ENCODE peak calls at places on chromosomes 16 and 17, in four cellular contexts. G is GM13976, C is upper lobe of left lung, F is substantia nigra. N is an unnamed sample.

GRCh38 chr16:2779151-2779920 is 2.3 kb upstream of the ELOB start:
- DNase-seq in G (no peak), C (no peak), F (no peak), N (no peak)

GRCh38 chr17:64426584-64426983 is 22.3 kb upstream of the MILR1 start:
- DNase-seq in C (no peak), G (no peak), F (no peak), N (no peak)

GRCh38 chr17:27349540-27350021 is 55.7 kb downstream of the WSB1 start:
- DNase-seq in G (no peak), C (no peak), F (no peak), N (no peak)

GRCh38 chr16:8712589-8713361 is 38.4 kb downstream of the ABAT start:
- DNase-seq in G (no peak), F (no peak), C (no peak), N (no peak)

GRCh38 chr17:3935140-3935542 is 18.9 kb upstream of the P2RX1 start:
- DNase-seq in C (peak), F (no peak), G (peak), N (no peak)

GRCh38 chr17:76122411-76123126 is 18.5 kb downstream of the FOXJ1 start:
- DNase-seq in C (no peak), G (peak), F (no peak), N (no peak)

GRCh38 chr16:12271006-12271405 is 294.5 kb downstream of the SNX29 start:
- DNase-seq in F (no peak), G (no peak), C (no peak), N (no peak)

GRCh38 chr17:77810536-77810935 is 148.0 kb upstream of the TNRC6C start:
- DNase-seq in F (no peak), G (no peak), C (no peak), N (no peak)

GRCh38 chr16:20611975-20612471 is 35.9 kb upstream of the ACSM2B start:
- DNase-seq in G (no peak), F (no peak), C (no peak), N (no peak)

GRCh38 chr17:43714338-43715149 is 44.0 kb downstream of the SOST start:
- DNase-seq in C (no peak), F (no peak), G (no peak), N (no peak)

GRCh38 chr16:86076606-86077005 is 177.6 kb downstream of the IRF8 start:
- DNase-seq in F (no peak), G (no peak), C (no peak), N (no peak)

GRCh38 chr16:12538667-12539081 is 265.0 kb downstream of the CPPED1 start:
- DNase-seq in G (no peak), C (no peak), F (no peak), N (no peak)

GRCh38 chr17:18250259-18250658 is 8.3 kb downstream of the FLII start:
- DNase-seq in C (no peak), F (no peak), G (no peak), N (no peak)

GRCh38 chr17:17849863-17850373 is 13.1 kb upstream of the SREBF1 start:
- DNase-seq in F (no peak), G (peak), C (peak), N (peak)

GRCh38 chr16:77288222-77288621 is 89.0 kb downstream of the SYCE1L start:
- DNase-seq in C (no peak), F (no peak), G (no peak), N (no peak)

GRCh38 chr16:2466667-2467300 is 4.3 kb upstream of the NTN3 start:
- DNase-seq in G (no peak), F (no peak), C (no peak), N (no peak)

GRCh38 chr16:71489122-71489521 is at the start of gene ZNF19:
- DNase-seq in G (no peak), F (no peak), C (no peak), N (no peak)